ENCODE peak calls at places on chromosomes 3 and 15, in five cellular contexts. One of them, this sample, is unnamed.

GRCh38 chr15:31366169-31366734 is 39.6 kb downstream of the KLF13 start:
- DNase-seq in thoracic aorta: no peak
- DNase-seq in cardiac fibroblast: peak
- DNase-seq in HFFc6: peak
- DNase-seq in pancreas: peak
- DNase-seq in this sample: no peak

GRCh38 chr3:151673974-151674373 is 59.8 kb upstream of the AADACL2 start:
- DNase-seq in HFFc6: no peak
- DNase-seq in thoracic aorta: no peak
- DNase-seq in pancreas: no peak
- DNase-seq in cardiac fibroblast: no peak
- DNase-seq in this sample: no peak

GRCh38 chr3:54954019-54954418 is 26.2 kb upstream of the LRTM1 start:
- DNase-seq in pancreas: no peak
- DNase-seq in thoracic aorta: no peak
- DNase-seq in cardiac fibroblast: peak
- DNase-seq in HFFc6: peak
- DNase-seq in this sample: no peak

GRCh38 chr3:195084746-195085145 is 186.2 kb downstream of the XXYLT1 start:
- DNase-seq in HFFc6: no peak
- DNase-seq in cardiac fibroblast: no peak
- DNase-seq in thoracic aorta: no peak
- DNase-seq in pancreas: no peak
- DNase-seq in this sample: peak

GRCh38 chr3:186492594-186492993 is 51.6 kb downstream of the CRYGS start:
- DNase-seq in thoracic aorta: no peak
- DNase-seq in cardiac fibroblast: peak
- DNase-seq in pancreas: no peak
- DNase-seq in HFFc6: no peak
- DNase-seq in this sample: no peak

GRCh38 chr15:50916395-50916794 is 7.9 kb downstream of the AP4E1 start:
- DNase-seq in cardiac fibroblast: no peak
- DNase-seq in HFFc6: no peak
- DNase-seq in pancreas: no peak
- DNase-seq in thoracic aorta: no peak
- DNase-seq in this sample: no peak

GRCh38 chr15:64430000-64430735 is 30.2 kb upstream of the ZNF609 start:
- DNase-seq in thoracic aorta: no peak
- DNase-seq in pancreas: no peak
- DNase-seq in HFFc6: peak
- DNase-seq in cardiac fibroblast: peak
- DNase-seq in this sample: no peak

GRCh38 chr15:98085003-98085639 is 124.6 kb downstream of the ARRDC4 start:
- DNase-seq in cardiac fibroblast: peak
- DNase-seq in HFFc6: peak
- DNase-seq in pancreas: no peak
- DNase-seq in thoracic aorta: no peak
- DNase-seq in this sample: no peak

GRCh38 chr15:56320861-56321260 is 44.4 kb upstream of the TEX9 start:
- DNase-seq in HFFc6: no peak
- DNase-seq in cardiac fibroblast: peak
- DNase-seq in thoracic aorta: no peak
- DNase-seq in pancreas: no peak
- DNase-seq in this sample: no peak

GRCh38 chr3:189508784-189509489 is 122.3 kb upstream of the TP63 start:
- DNase-seq in cardiac fibroblast: no peak
- DNase-seq in pancreas: no peak
- DNase-seq in HFFc6: no peak
- DNase-seq in thoracic aorta: no peak
- DNase-seq in this sample: no peak

GRCh38 chr3:6099458-6100137 is 761.3 kb upstream of the GRM7 start:
- DNase-seq in thoracic aorta: no peak
- DNase-seq in HFFc6: no peak
- DNase-seq in cardiac fibroblast: no peak
- DNase-seq in pancreas: no peak
- DNase-seq in this sample: no peak

GRCh38 chr3:132006605-132007204 is 28.1 kb downstream of the CPNE4 start:
- DNase-seq in HFFc6: peak
- DNase-seq in pancreas: peak
- DNase-seq in thoracic aorta: no peak
- DNase-seq in cardiac fibroblast: peak
- DNase-seq in this sample: no peak

GRCh38 chr3:150363420-150363819 is 44.7 kb upstream of the TSC22D2 start:
- DNase-seq in HFFc6: no peak
- DNase-seq in cardiac fibroblast: no peak
- DNase-seq in thoracic aorta: no peak
- DNase-seq in pancreas: no peak
- DNase-seq in this sample: no peak

GRCh38 chr15:86481720-86482119 is 402.0 kb downstream of the AGBL1 start:
- DNase-seq in pancreas: no peak
- DNase-seq in thoracic aorta: no peak
- DNase-seq in cardiac fibroblast: no peak
- DNase-seq in HFFc6: no peak
- DNase-seq in this sample: no peak

DNA sequence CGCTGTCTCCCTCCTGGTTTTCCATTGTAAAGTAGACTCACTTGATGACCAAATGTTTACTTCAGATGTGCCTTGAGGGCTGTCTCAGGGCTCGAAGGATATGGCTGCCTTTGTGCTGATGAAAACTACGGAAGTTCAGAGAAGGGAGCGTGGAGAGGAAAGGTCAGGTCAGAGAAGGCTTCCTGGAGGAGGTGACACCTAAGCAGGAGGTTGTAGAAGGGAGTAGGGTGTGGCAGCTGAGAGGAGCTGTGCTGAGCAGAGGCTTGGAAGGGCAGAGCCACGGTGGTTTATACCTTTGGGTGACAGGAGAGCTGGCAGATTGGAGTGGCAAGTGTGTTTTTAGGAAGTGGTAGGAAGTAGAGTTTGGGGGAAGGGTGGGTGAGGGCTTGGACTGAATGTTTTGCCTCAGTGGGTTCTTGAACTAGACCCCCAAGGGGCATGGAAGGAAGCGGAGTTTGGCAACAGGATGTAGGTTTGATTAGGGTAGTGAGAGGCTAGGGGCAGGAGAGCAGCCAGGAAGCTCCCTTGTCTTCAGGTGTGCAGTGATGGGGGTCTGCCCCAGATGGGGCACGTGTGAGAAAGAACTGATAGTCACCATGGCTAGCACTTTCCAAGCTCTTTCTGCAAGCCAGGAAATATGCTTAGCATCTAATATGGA is 4.5 kb downstream of the ZSCAN2 start:
- DNase-seq in HFFc6: no peak
- DNase-seq in thoracic aorta: no peak
- DNase-seq in cardiac fibroblast: no peak
- DNase-seq in pancreas: peak
- DNase-seq in this sample: no peak
- TF ChIP-seq CTCF in HFFc6: no peak
- TF ChIP-seq CTCF in thoracic aorta: no peak
- TF ChIP-seq CTCF in cardiac fibroblast: no peak
- TF ChIP-seq CTCF in pancreas: no peak
- TF ChIP-seq CTCF in this sample: no peak

GRCh38 chr3:146071636-146072035 is 89.3 kb downstream of the PLOD2 start:
- DNase-seq in thoracic aorta: no peak
- DNase-seq in pancreas: no peak
- DNase-seq in HFFc6: no peak
- DNase-seq in cardiac fibroblast: no peak
- DNase-seq in this sample: no peak
- TF ChIP-seq CTCF in thoracic aorta: no peak
- TF ChIP-seq CTCF in pancreas: no peak
- TF ChIP-seq CTCF in HFFc6: no peak
- TF ChIP-seq CTCF in cardiac fibroblast: no peak
- TF ChIP-seq CTCF in this sample: no peak

GRCh38 chr15:45268135-45268534 is 16.1 kb downstream of the SLC28A2 start:
- DNase-seq in thoracic aorta: no peak
- DNase-seq in pancreas: no peak
- DNase-seq in cardiac fibroblast: no peak
- DNase-seq in HFFc6: no peak
- DNase-seq in this sample: no peak
- TF ChIP-seq CTCF in thoracic aorta: no peak
- TF ChIP-seq CTCF in pancreas: no peak
- TF ChIP-seq CTCF in cardiac fibroblast: no peak
- TF ChIP-seq CTCF in HFFc6: peak
- TF ChIP-seq CTCF in this sample: no peak

GRCh38 chr3:153853163-153853562 is 268.0 kb upstream of the ARHGEF26 start:
- DNase-seq in HFFc6: no peak
- DNase-seq in cardiac fibroblast: no peak
- DNase-seq in thoracic aorta: no peak
- DNase-seq in pancreas: no peak
- DNase-seq in this sample: no peak
- TF ChIP-seq CTCF in HFFc6: no peak
- TF ChIP-seq CTCF in cardiac fibroblast: no peak
- TF ChIP-seq CTCF in thoracic aorta: no peak
- TF ChIP-seq CTCF in pancreas: no peak
- TF ChIP-seq CTCF in this sample: no peak

GRCh38 chr3:9135526-9135925 is 113.9 kb downstream of the SRGAP3 start:
- DNase-seq in cardiac fibroblast: no peak
- DNase-seq in thoracic aorta: no peak
- DNase-seq in HFFc6: no peak
- DNase-seq in pancreas: no peak
- DNase-seq in this sample: no peak
- TF ChIP-seq CTCF in cardiac fibroblast: no peak
- TF ChIP-seq CTCF in thoracic aorta: no peak
- TF ChIP-seq CTCF in HFFc6: peak
- TF ChIP-seq CTCF in pancreas: no peak
- TF ChIP-seq CTCF in this sample: no peak

GRCh38 chr3:50550079-50550736 is 17.3 kb downstream of the C3orf18 start:
- DNase-seq in cardiac fibroblast: peak
- DNase-seq in HFFc6: peak
- DNase-seq in thoracic aorta: no peak
- DNase-seq in pancreas: peak
- DNase-seq in this sample: no peak

GRCh38 chr3:50549226-50549625 is 18.3 kb downstream of the C3orf18 start:
- DNase-seq in pancreas: no peak
- DNase-seq in cardiac fibroblast: no peak
- DNase-seq in HFFc6: no peak
- DNase-seq in thoracic aorta: no peak
- DNase-seq in this sample: no peak

GRCh38 chr3:50552598-50552997 is 14.9 kb downstream of the C3orf18 start:
- DNase-seq in thoracic aorta: no peak
- DNase-seq in HFFc6: no peak
- DNase-seq in cardiac fibroblast: no peak
- DNase-seq in pancreas: no peak
- DNase-seq in this sample: no peak

GRCh38 chr3:50552058-50552435 is 15.5 kb downstream of the C3orf18 start:
- DNase-seq in cardiac fibroblast: no peak
- DNase-seq in HFFc6: no peak
- DNase-seq in thoracic aorta: no peak
- DNase-seq in pancreas: no peak
- DNase-seq in this sample: no peak

DNA sequence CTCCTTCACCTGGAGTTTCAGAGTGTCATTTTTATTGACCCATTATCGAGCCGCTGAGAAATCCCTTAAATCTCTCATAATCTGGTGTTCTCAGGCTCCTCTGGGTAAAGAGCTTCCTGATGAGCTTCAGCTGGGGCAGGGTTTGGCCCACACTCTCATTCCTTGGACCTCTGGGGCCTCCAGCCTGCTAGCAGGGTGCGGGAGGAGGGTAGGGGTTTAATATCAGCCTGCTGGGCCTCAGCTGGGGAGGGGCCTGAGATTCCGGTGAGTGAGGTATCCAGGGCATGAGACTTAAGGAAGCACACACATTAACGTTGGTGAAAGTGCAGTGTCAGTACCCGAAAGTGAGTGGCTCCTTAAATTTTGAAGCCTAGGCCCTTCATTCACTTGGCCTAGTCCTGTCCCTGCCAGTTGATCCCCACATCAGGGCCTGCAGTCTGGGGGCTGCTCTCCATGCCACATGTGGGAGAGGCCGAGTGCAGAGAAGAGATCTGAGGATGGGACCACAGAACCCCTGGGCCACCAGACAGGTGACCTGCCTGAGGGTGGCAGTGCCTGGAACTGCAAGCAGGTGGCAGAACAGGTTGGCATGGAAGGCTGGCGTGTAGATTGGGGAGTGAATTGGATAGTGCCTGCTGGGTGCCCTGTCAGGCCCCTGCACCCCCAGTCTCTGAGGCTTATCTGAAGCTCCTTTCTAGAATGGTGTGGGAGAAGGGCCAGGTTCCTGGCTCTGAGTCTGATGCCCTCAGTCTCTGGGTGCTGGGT is 16.1 kb downstream of the C3orf18 start:
- DNase-seq in thoracic aorta: no peak
- DNase-seq in pancreas: no peak
- DNase-seq in cardiac fibroblast: no peak
- DNase-seq in HFFc6: no peak
- DNase-seq in this sample: no peak
- TF ChIP-seq CTCF in thoracic aorta: no peak
- TF ChIP-seq CTCF in pancreas: no peak
- TF ChIP-seq CTCF in cardiac fibroblast: no peak
- TF ChIP-seq CTCF in HFFc6: peak
- TF ChIP-seq CTCF in this sample: no peak

DNA sequence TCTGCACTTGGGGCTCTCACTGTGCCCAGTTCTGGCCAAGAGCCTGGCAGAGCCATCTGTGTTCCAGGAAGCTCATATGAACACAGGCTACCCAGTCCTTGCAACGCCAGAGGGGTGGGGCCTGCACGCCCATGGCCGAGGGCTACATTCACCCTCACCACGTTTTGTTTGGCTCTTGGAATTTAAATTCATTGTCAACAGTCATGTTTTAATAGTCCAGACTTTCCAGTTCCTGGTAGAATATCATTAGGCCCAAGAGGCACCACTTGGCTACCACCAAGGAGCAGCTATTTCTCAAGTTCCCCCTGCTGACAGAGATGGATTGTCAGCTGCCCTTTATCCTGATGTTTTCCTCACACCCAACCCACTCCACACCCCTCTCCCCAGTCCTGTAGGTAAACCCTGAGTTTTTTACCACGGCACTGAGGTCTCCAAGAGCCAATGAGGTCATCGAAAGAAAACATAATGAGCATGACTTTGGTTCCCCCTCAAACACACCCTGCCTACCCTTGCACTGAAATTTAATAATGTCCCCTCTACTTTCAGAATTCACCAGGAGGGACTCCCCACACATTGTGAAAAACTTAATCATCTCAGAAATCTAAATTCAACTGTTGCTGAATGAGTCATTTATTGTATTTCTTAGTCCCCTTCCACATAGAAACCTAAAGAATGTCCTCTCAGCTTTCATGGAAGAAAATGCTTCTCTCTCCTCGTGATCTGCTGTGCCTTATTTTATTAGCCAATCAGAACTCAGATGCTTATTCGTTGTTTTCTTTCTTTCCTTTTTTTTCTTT is 125.1 kb downstream of the SHQ1 start:
- DNase-seq in cardiac fibroblast: peak
- DNase-seq in thoracic aorta: no peak
- DNase-seq in pancreas: no peak
- DNase-seq in HFFc6: peak
- DNase-seq in this sample: no peak
- TF ChIP-seq CTCF in cardiac fibroblast: no peak
- TF ChIP-seq CTCF in thoracic aorta: no peak
- TF ChIP-seq CTCF in pancreas: no peak
- TF ChIP-seq CTCF in HFFc6: no peak
- TF ChIP-seq CTCF in this sample: no peak

This sample was measured in CD14-positive monocyte.